ENCODE peak calls at places on chromosomes 2 and 18, in ten cellular contexts. One of them, this sample, is unnamed.
A peak's percentile ranks its signal among the peaks of the same experiment; 100 is the strongest.

GRCh38 chr2:84459944-84460429 is 907 bp upstream of the SUCLG1 start:
- DNase-seq in osteocyte: no peak
- DNase-seq in SJCRH30: no peak
- DNase-seq in progenitor cell of endocrine pancreas: no peak
- DNase-seq in activated effector memory CD4-positive, alpha-beta T cell treated with Interleukin-2 at 50 U/mL for 16 hours: no peak
- DNase-seq in A549: peak; percentile 15
- DNase-seq in activated CD8-positive, alpha-beta memory T cell treated with anti-CD3 and anti-CD28 coated beads, Interleukin-2, amount 10 ng/mL, durations not matched to agents 7 days and 5 days: no peak
- DNase-seq in Kasumi-1: peak; percentile 22
- DNase-seq in stimulated activated naive CD8-positive, alpha-beta T cell treated with anti-CD3 and anti-CD28 coated beads, Interleukin-15, amount 100 ng/mL, for 72 hours: no peak
- DNase-seq in activated CD4-positive, alpha-beta T cell treated with anti-CD3 and anti-CD28 coated beads, Interleukin-2, amount 10 ng/mL, durations not matched to agents 7 days and 5 days: no peak
- DNase-seq in this sample: no peak

GRCh38 chr2:143725425-143725824 is 596.2 kb downstream of the ARHGAP15 start:
- DNase-seq in osteocyte: no peak
- DNase-seq in SJCRH30: no peak
- DNase-seq in progenitor cell of endocrine pancreas: no peak
- DNase-seq in activated effector memory CD4-positive, alpha-beta T cell treated with Interleukin-2 at 50 U/mL for 16 hours: no peak
- DNase-seq in A549: no peak
- DNase-seq in activated CD8-positive, alpha-beta memory T cell treated with anti-CD3 and anti-CD28 coated beads, Interleukin-2, amount 10 ng/mL, durations not matched to agents 7 days and 5 days: no peak
- DNase-seq in Kasumi-1: no peak
- DNase-seq in stimulated activated naive CD8-positive, alpha-beta T cell treated with anti-CD3 and anti-CD28 coated beads, Interleukin-15, amount 100 ng/mL, for 72 hours: no peak
- DNase-seq in activated CD4-positive, alpha-beta T cell treated with anti-CD3 and anti-CD28 coated beads, Interleukin-2, amount 10 ng/mL, durations not matched to agents 7 days and 5 days: no peak
- DNase-seq in this sample: no peak

GRCh38 chr2:227653419-227653818 is 13.2 kb upstream of the SCYGR5 start:
- DNase-seq in osteocyte: no peak
- DNase-seq in SJCRH30: no peak
- DNase-seq in progenitor cell of endocrine pancreas: no peak
- DNase-seq in activated effector memory CD4-positive, alpha-beta T cell treated with Interleukin-2 at 50 U/mL for 16 hours: no peak
- DNase-seq in A549: no peak
- DNase-seq in activated CD8-positive, alpha-beta memory T cell treated with anti-CD3 and anti-CD28 coated beads, Interleukin-2, amount 10 ng/mL, durations not matched to agents 7 days and 5 days: no peak
- DNase-seq in Kasumi-1: no peak
- DNase-seq in stimulated activated naive CD8-positive, alpha-beta T cell treated with anti-CD3 and anti-CD28 coated beads, Interleukin-15, amount 100 ng/mL, for 72 hours: no peak
- DNase-seq in activated CD4-positive, alpha-beta T cell treated with anti-CD3 and anti-CD28 coated beads, Interleukin-2, amount 10 ng/mL, durations not matched to agents 7 days and 5 days: no peak
- DNase-seq in this sample: no peak

GRCh38 chr18:12744103-12744502 is 41.3 kb downstream of the PSMG2 start:
- DNase-seq in osteocyte: no peak
- DNase-seq in SJCRH30: no peak
- DNase-seq in progenitor cell of endocrine pancreas: no peak
- DNase-seq in activated effector memory CD4-positive, alpha-beta T cell treated with Interleukin-2 at 50 U/mL for 16 hours: no peak
- DNase-seq in A549: peak; percentile 52
- DNase-seq in activated CD8-positive, alpha-beta memory T cell treated with anti-CD3 and anti-CD28 coated beads, Interleukin-2, amount 10 ng/mL, durations not matched to agents 7 days and 5 days: no peak
- DNase-seq in Kasumi-1: peak; percentile 65
- DNase-seq in stimulated activated naive CD8-positive, alpha-beta T cell treated with anti-CD3 and anti-CD28 coated beads, Interleukin-15, amount 100 ng/mL, for 72 hours: no peak
- DNase-seq in activated CD4-positive, alpha-beta T cell treated with anti-CD3 and anti-CD28 coated beads, Interleukin-2, amount 10 ng/mL, durations not matched to agents 7 days and 5 days: no peak
- DNase-seq in this sample: no peak

GRCh38 chr18:69936191-69936558 is 11.5 kb downstream of the CD226 start:
- DNase-seq in osteocyte: no peak
- DNase-seq in SJCRH30: no peak
- DNase-seq in progenitor cell of endocrine pancreas: no peak
- DNase-seq in activated effector memory CD4-positive, alpha-beta T cell treated with Interleukin-2 at 50 U/mL for 16 hours: no peak
- DNase-seq in A549: no peak
- DNase-seq in activated CD8-positive, alpha-beta memory T cell treated with anti-CD3 and anti-CD28 coated beads, Interleukin-2, amount 10 ng/mL, durations not matched to agents 7 days and 5 days: peak; percentile 44
- DNase-seq in Kasumi-1: no peak
- DNase-seq in stimulated activated naive CD8-positive, alpha-beta T cell treated with anti-CD3 and anti-CD28 coated beads, Interleukin-15, amount 100 ng/mL, for 72 hours: no peak
- DNase-seq in activated CD4-positive, alpha-beta T cell treated with anti-CD3 and anti-CD28 coated beads, Interleukin-2, amount 10 ng/mL, durations not matched to agents 7 days and 5 days: no peak
- DNase-seq in this sample: no peak

GRCh38 chr2:207765541-207765940 is 4.2 kb downstream of the FZD5 start:
- DNase-seq in osteocyte: no peak
- DNase-seq in SJCRH30: no peak
- DNase-seq in progenitor cell of endocrine pancreas: no peak
- DNase-seq in activated effector memory CD4-positive, alpha-beta T cell treated with Interleukin-2 at 50 U/mL for 16 hours: no peak
- DNase-seq in A549: no peak
- DNase-seq in activated CD8-positive, alpha-beta memory T cell treated with anti-CD3 and anti-CD28 coated beads, Interleukin-2, amount 10 ng/mL, durations not matched to agents 7 days and 5 days: no peak
- DNase-seq in Kasumi-1: no peak
- DNase-seq in stimulated activated naive CD8-positive, alpha-beta T cell treated with anti-CD3 and anti-CD28 coated beads, Interleukin-15, amount 100 ng/mL, for 72 hours: no peak
- DNase-seq in activated CD4-positive, alpha-beta T cell treated with anti-CD3 and anti-CD28 coated beads, Interleukin-2, amount 10 ng/mL, durations not matched to agents 7 days and 5 days: no peak
- DNase-seq in this sample: peak; percentile 79

GRCh38 chr18:48408727-48409590 is at the start of gene ZBTB7C:
- DNase-seq in osteocyte: no peak
- DNase-seq in SJCRH30: no peak
- DNase-seq in progenitor cell of endocrine pancreas: peak; percentile 24
- DNase-seq in activated effector memory CD4-positive, alpha-beta T cell treated with Interleukin-2 at 50 U/mL for 16 hours: no peak
- DNase-seq in A549: no peak
- DNase-seq in activated CD8-positive, alpha-beta memory T cell treated with anti-CD3 and anti-CD28 coated beads, Interleukin-2, amount 10 ng/mL, durations not matched to agents 7 days and 5 days: no peak
- DNase-seq in Kasumi-1: no peak
- DNase-seq in stimulated activated naive CD8-positive, alpha-beta T cell treated with anti-CD3 and anti-CD28 coated beads, Interleukin-15, amount 100 ng/mL, for 72 hours: peak; percentile 12
- DNase-seq in activated CD4-positive, alpha-beta T cell treated with anti-CD3 and anti-CD28 coated beads, Interleukin-2, amount 10 ng/mL, durations not matched to agents 7 days and 5 days: peak; percentile 22
- DNase-seq in this sample: peak; percentile 37

GRCh38 chr2:238811765-238812164 is 36.1 kb upstream of the TWIST2 start:
- DNase-seq in osteocyte: no peak
- DNase-seq in SJCRH30: no peak
- DNase-seq in progenitor cell of endocrine pancreas: no peak
- DNase-seq in activated effector memory CD4-positive, alpha-beta T cell treated with Interleukin-2 at 50 U/mL for 16 hours: no peak
- DNase-seq in A549: no peak
- DNase-seq in activated CD8-positive, alpha-beta memory T cell treated with anti-CD3 and anti-CD28 coated beads, Interleukin-2, amount 10 ng/mL, durations not matched to agents 7 days and 5 days: no peak
- DNase-seq in Kasumi-1: no peak
- DNase-seq in stimulated activated naive CD8-positive, alpha-beta T cell treated with anti-CD3 and anti-CD28 coated beads, Interleukin-15, amount 100 ng/mL, for 72 hours: no peak
- DNase-seq in activated CD4-positive, alpha-beta T cell treated with anti-CD3 and anti-CD28 coated beads, Interleukin-2, amount 10 ng/mL, durations not matched to agents 7 days and 5 days: no peak
- DNase-seq in this sample: no peak

GRCh38 chr2:11712866-11713265 is 33.6 kb upstream of the LPIN1 start:
- DNase-seq in osteocyte: no peak
- DNase-seq in SJCRH30: no peak
- DNase-seq in progenitor cell of endocrine pancreas: no peak
- DNase-seq in activated effector memory CD4-positive, alpha-beta T cell treated with Interleukin-2 at 50 U/mL for 16 hours: no peak
- DNase-seq in A549: no peak
- DNase-seq in activated CD8-positive, alpha-beta memory T cell treated with anti-CD3 and anti-CD28 coated beads, Interleukin-2, amount 10 ng/mL, durations not matched to agents 7 days and 5 days: no peak
- DNase-seq in Kasumi-1: no peak
- DNase-seq in stimulated activated naive CD8-positive, alpha-beta T cell treated with anti-CD3 and anti-CD28 coated beads, Interleukin-15, amount 100 ng/mL, for 72 hours: no peak
- DNase-seq in activated CD4-positive, alpha-beta T cell treated with anti-CD3 and anti-CD28 coated beads, Interleukin-2, amount 10 ng/mL, durations not matched to agents 7 days and 5 days: no peak
- DNase-seq in this sample: no peak

GRCh38 chr2:20300656-20301055 is 50.0 kb downstream of the PUM2 start:
- DNase-seq in osteocyte: no peak
- DNase-seq in SJCRH30: no peak
- DNase-seq in progenitor cell of endocrine pancreas: no peak
- DNase-seq in activated effector memory CD4-positive, alpha-beta T cell treated with Interleukin-2 at 50 U/mL for 16 hours: no peak
- DNase-seq in A549: no peak
- DNase-seq in activated CD8-positive, alpha-beta memory T cell treated with anti-CD3 and anti-CD28 coated beads, Interleukin-2, amount 10 ng/mL, durations not matched to agents 7 days and 5 days: no peak
- DNase-seq in Kasumi-1: no peak
- DNase-seq in stimulated activated naive CD8-positive, alpha-beta T cell treated with anti-CD3 and anti-CD28 coated beads, Interleukin-15, amount 100 ng/mL, for 72 hours: no peak
- DNase-seq in activated CD4-positive, alpha-beta T cell treated with anti-CD3 and anti-CD28 coated beads, Interleukin-2, amount 10 ng/mL, durations not matched to agents 7 days and 5 days: no peak
- DNase-seq in this sample: no peak

GRCh38 chr2:164000171-164000570 is 264.4 kb upstream of the FIGN start:
- DNase-seq in osteocyte: no peak
- DNase-seq in SJCRH30: no peak
- DNase-seq in progenitor cell of endocrine pancreas: no peak
- DNase-seq in activated effector memory CD4-positive, alpha-beta T cell treated with Interleukin-2 at 50 U/mL for 16 hours: no peak
- DNase-seq in A549: no peak
- DNase-seq in activated CD8-positive, alpha-beta memory T cell treated with anti-CD3 and anti-CD28 coated beads, Interleukin-2, amount 10 ng/mL, durations not matched to agents 7 days and 5 days: no peak
- DNase-seq in Kasumi-1: no peak
- DNase-seq in stimulated activated naive CD8-positive, alpha-beta T cell treated with anti-CD3 and anti-CD28 coated beads, Interleukin-15, amount 100 ng/mL, for 72 hours: no peak
- DNase-seq in activated CD4-positive, alpha-beta T cell treated with anti-CD3 and anti-CD28 coated beads, Interleukin-2, amount 10 ng/mL, durations not matched to agents 7 days and 5 days: no peak
- DNase-seq in this sample: no peak

GRCh38 chr2:145598434-145598833 is 1078.5 kb upstream of the ZEB2 start:
- DNase-seq in osteocyte: no peak
- DNase-seq in SJCRH30: no peak
- DNase-seq in progenitor cell of endocrine pancreas: no peak
- DNase-seq in activated effector memory CD4-positive, alpha-beta T cell treated with Interleukin-2 at 50 U/mL for 16 hours: no peak
- DNase-seq in A549: no peak
- DNase-seq in activated CD8-positive, alpha-beta memory T cell treated with anti-CD3 and anti-CD28 coated beads, Interleukin-2, amount 10 ng/mL, durations not matched to agents 7 days and 5 days: no peak
- DNase-seq in Kasumi-1: no peak
- DNase-seq in stimulated activated naive CD8-positive, alpha-beta T cell treated with anti-CD3 and anti-CD28 coated beads, Interleukin-15, amount 100 ng/mL, for 72 hours: no peak
- DNase-seq in activated CD4-positive, alpha-beta T cell treated with anti-CD3 and anti-CD28 coated beads, Interleukin-2, amount 10 ng/mL, durations not matched to agents 7 days and 5 days: no peak
- DNase-seq in this sample: no peak

GRCh38 chr2:224882291-224883171 is 159.7 kb downstream of the DOCK10 start:
- DNase-seq in osteocyte: no peak
- DNase-seq in SJCRH30: no peak
- DNase-seq in progenitor cell of endocrine pancreas: no peak
- DNase-seq in activated effector memory CD4-positive, alpha-beta T cell treated with Interleukin-2 at 50 U/mL for 16 hours: no peak
- DNase-seq in A549: peak; percentile 31
- DNase-seq in activated CD8-positive, alpha-beta memory T cell treated with anti-CD3 and anti-CD28 coated beads, Interleukin-2, amount 10 ng/mL, durations not matched to agents 7 days and 5 days: no peak
- DNase-seq in Kasumi-1: peak; percentile 18
- DNase-seq in stimulated activated naive CD8-positive, alpha-beta T cell treated with anti-CD3 and anti-CD28 coated beads, Interleukin-15, amount 100 ng/mL, for 72 hours: no peak
- DNase-seq in activated CD4-positive, alpha-beta T cell treated with anti-CD3 and anti-CD28 coated beads, Interleukin-2, amount 10 ng/mL, durations not matched to agents 7 days and 5 days: no peak
- DNase-seq in this sample: no peak

GRCh38 chr2:170883683-170884082 is 45.4 kb upstream of the GORASP2 start:
- DNase-seq in osteocyte: no peak
- DNase-seq in SJCRH30: no peak
- DNase-seq in progenitor cell of endocrine pancreas: no peak
- DNase-seq in activated effector memory CD4-positive, alpha-beta T cell treated with Interleukin-2 at 50 U/mL for 16 hours: no peak
- DNase-seq in A549: no peak
- DNase-seq in activated CD8-positive, alpha-beta memory T cell treated with anti-CD3 and anti-CD28 coated beads, Interleukin-2, amount 10 ng/mL, durations not matched to agents 7 days and 5 days: no peak
- DNase-seq in Kasumi-1: no peak
- DNase-seq in stimulated activated naive CD8-positive, alpha-beta T cell treated with anti-CD3 and anti-CD28 coated beads, Interleukin-15, amount 100 ng/mL, for 72 hours: no peak
- DNase-seq in activated CD4-positive, alpha-beta T cell treated with anti-CD3 and anti-CD28 coated beads, Interleukin-2, amount 10 ng/mL, durations not matched to agents 7 days and 5 days: no peak
- DNase-seq in this sample: no peak

GRCh38 chr2:29923110-29923721 is 1.8 kb upstream of the ALK start:
- DNase-seq in osteocyte: no peak
- DNase-seq in SJCRH30: peak; percentile 77
- DNase-seq in progenitor cell of endocrine pancreas: peak; percentile 37
- DNase-seq in activated effector memory CD4-positive, alpha-beta T cell treated with Interleukin-2 at 50 U/mL for 16 hours: no peak
- DNase-seq in A549: peak; percentile 77
- DNase-seq in activated CD8-positive, alpha-beta memory T cell treated with anti-CD3 and anti-CD28 coated beads, Interleukin-2, amount 10 ng/mL, durations not matched to agents 7 days and 5 days: peak; percentile 55
- DNase-seq in Kasumi-1: peak; percentile 58
- DNase-seq in stimulated activated naive CD8-positive, alpha-beta T cell treated with anti-CD3 and anti-CD28 coated beads, Interleukin-15, amount 100 ng/mL, for 72 hours: peak; percentile 49
- DNase-seq in activated CD4-positive, alpha-beta T cell treated with anti-CD3 and anti-CD28 coated beads, Interleukin-2, amount 10 ng/mL, durations not matched to agents 7 days and 5 days: peak; percentile 60
- DNase-seq in this sample: peak; percentile 46

GRCh38 chr2:234816491-234816890 is 135.3 kb upstream of the SH3BP4 start:
- DNase-seq in osteocyte: no peak
- DNase-seq in SJCRH30: peak; percentile 50
- DNase-seq in progenitor cell of endocrine pancreas: no peak
- DNase-seq in activated effector memory CD4-positive, alpha-beta T cell treated with Interleukin-2 at 50 U/mL for 16 hours: no peak
- DNase-seq in A549: no peak
- DNase-seq in activated CD8-positive, alpha-beta memory T cell treated with anti-CD3 and anti-CD28 coated beads, Interleukin-2, amount 10 ng/mL, durations not matched to agents 7 days and 5 days: no peak
- DNase-seq in Kasumi-1: no peak
- DNase-seq in stimulated activated naive CD8-positive, alpha-beta T cell treated with anti-CD3 and anti-CD28 coated beads, Interleukin-15, amount 100 ng/mL, for 72 hours: no peak
- DNase-seq in activated CD4-positive, alpha-beta T cell treated with anti-CD3 and anti-CD28 coated beads, Interleukin-2, amount 10 ng/mL, durations not matched to agents 7 days and 5 days: no peak
- DNase-seq in this sample: no peak

GRCh38 chr2:135373702-135374101 is 157.3 kb downstream of the ZRANB3 start:
- DNase-seq in osteocyte: no peak
- DNase-seq in SJCRH30: no peak
- DNase-seq in progenitor cell of endocrine pancreas: no peak
- DNase-seq in activated effector memory CD4-positive, alpha-beta T cell treated with Interleukin-2 at 50 U/mL for 16 hours: no peak
- DNase-seq in A549: no peak
- DNase-seq in activated CD8-positive, alpha-beta memory T cell treated with anti-CD3 and anti-CD28 coated beads, Interleukin-2, amount 10 ng/mL, durations not matched to agents 7 days and 5 days: no peak
- DNase-seq in Kasumi-1: no peak
- DNase-seq in stimulated activated naive CD8-positive, alpha-beta T cell treated with anti-CD3 and anti-CD28 coated beads, Interleukin-15, amount 100 ng/mL, for 72 hours: no peak
- DNase-seq in activated CD4-positive, alpha-beta T cell treated with anti-CD3 and anti-CD28 coated beads, Interleukin-2, amount 10 ng/mL, durations not matched to agents 7 days and 5 days: no peak
- DNase-seq in this sample: no peak

GRCh38 chr18:61831071-61831470 is 61.7 kb downstream of the RNF152 start:
- DNase-seq in osteocyte: no peak
- DNase-seq in SJCRH30: no peak
- DNase-seq in progenitor cell of endocrine pancreas: no peak
- DNase-seq in activated effector memory CD4-positive, alpha-beta T cell treated with Interleukin-2 at 50 U/mL for 16 hours: no peak
- DNase-seq in A549: no peak
- DNase-seq in activated CD8-positive, alpha-beta memory T cell treated with anti-CD3 and anti-CD28 coated beads, Interleukin-2, amount 10 ng/mL, durations not matched to agents 7 days and 5 days: no peak
- DNase-seq in Kasumi-1: no peak
- DNase-seq in stimulated activated naive CD8-positive, alpha-beta T cell treated with anti-CD3 and anti-CD28 coated beads, Interleukin-15, amount 100 ng/mL, for 72 hours: no peak
- DNase-seq in activated CD4-positive, alpha-beta T cell treated with anti-CD3 and anti-CD28 coated beads, Interleukin-2, amount 10 ng/mL, durations not matched to agents 7 days and 5 days: no peak
- DNase-seq in this sample: no peak

GRCh38 chr18:48887294-48887904 is 63.4 kb downstream of the SMAD7 start:
- DNase-seq in osteocyte: no peak
- DNase-seq in SJCRH30: no peak
- DNase-seq in progenitor cell of endocrine pancreas: no peak
- DNase-seq in activated effector memory CD4-positive, alpha-beta T cell treated with Interleukin-2 at 50 U/mL for 16 hours: no peak
- DNase-seq in A549: no peak
- DNase-seq in activated CD8-positive, alpha-beta memory T cell treated with anti-CD3 and anti-CD28 coated beads, Interleukin-2, amount 10 ng/mL, durations not matched to agents 7 days and 5 days: no peak
- DNase-seq in Kasumi-1: no peak
- DNase-seq in stimulated activated naive CD8-positive, alpha-beta T cell treated with anti-CD3 and anti-CD28 coated beads, Interleukin-15, amount 100 ng/mL, for 72 hours: no peak
- DNase-seq in activated CD4-positive, alpha-beta T cell treated with anti-CD3 and anti-CD28 coated beads, Interleukin-2, amount 10 ng/mL, durations not matched to agents 7 days and 5 days: no peak
- DNase-seq in this sample: no peak

This sample was measured in colonic mucosa.